ENCODE peak calls at places on chromosome 5, in seven cellular contexts. W is CD4-positive, alpha-beta T cell; H is GM12864; Y is CD8-positive, alpha-beta T cell; F is neural progenitor cell; D is left ventricle myocardium inferior; Z is cardiac fibroblast. B is an unnamed sample.

GRCh38 chr5:43066799-43067741 is 27.0 kb upstream of the ANXA2R start:
- DNase-seq in Y (peak; percentile 85), W (peak; percentile 90), D (peak; percentile 86), Z (peak; percentile 94), H (peak; percentile 89), F (peak; percentile 90), B (peak; percentile 77)

GRCh38 chr5:167072225-167072624 is 1219.2 kb upstream of the WWC1 start:
- DNase-seq in D (no peak), Y (no peak), Z (peak; percentile 18), F (no peak), W (no peak), H (no peak), B (no peak)

GRCh38 chr5:38234737-38235136 is 23.6 kb upstream of the EGFLAM start:
- DNase-seq in Y (no peak), W (no peak), F (no peak), D (no peak), H (no peak), Z (no peak), B (no peak)

GRCh38 chr5:59543826-59544442 is 349.6 kb downstream of the PDE4D start:
- DNase-seq in Z (peak; percentile 3), D (no peak), F (no peak), W (no peak), H (no peak), Y (no peak), B (no peak)

GRCh38 chr5:60207031-60207430 is 313.5 kb upstream of the PDE4D start:
- DNase-seq in W (no peak), H (peak; percentile 18), Y (no peak), D (no peak), Z (no peak), F (no peak), B (peak; percentile 63)

GRCh38 chr5:9265391-9266287 is 280.2 kb downstream of the SEMA5A start:
- DNase-seq in F (peak; percentile 11), Y (no peak), H (no peak), W (no peak), D (peak; percentile 36), Z (peak; percentile 71), B (no peak)

GRCh38 chr5:87551807-87552377 is 139.2 kb upstream of the CCNH start:
- DNase-seq in H (no peak), D (no peak), Z (no peak), F (no peak), Y (no peak), W (no peak), B (no peak)

GRCh38 chr5:9188131-9188530 is 357.7 kb downstream of the SEMA5A start:
- DNase-seq in F (no peak), H (no peak), W (no peak), D (no peak), Z (peak; percentile 54), Y (no peak), B (no peak)

GRCh38 chr5:101678494-101679193 is 617.4 kb downstream of the SLCO4C1 start:
- DNase-seq in W (no peak), Y (peak; percentile 1), F (peak; percentile 81), H (no peak), Z (peak; percentile 67), D (peak; percentile 17), B (peak; percentile 26)

GRCh38 chr5:79020861-79021561 is 35.9 kb upstream of the ARSB start:
- DNase-seq in Y (peak; percentile 18), W (peak; percentile 4), H (peak; percentile 8), D (peak; percentile 29), Z (peak; percentile 74), F (peak; percentile 72), B (peak; percentile 52)

GRCh38 chr5:142015781-142016533 is 3.1 kb upstream of the GNPDA1 start:
- DNase-seq in H (no peak), F (no peak), W (no peak), Y (no peak), D (no peak), Z (peak; percentile 23), B (no peak)

DNA sequence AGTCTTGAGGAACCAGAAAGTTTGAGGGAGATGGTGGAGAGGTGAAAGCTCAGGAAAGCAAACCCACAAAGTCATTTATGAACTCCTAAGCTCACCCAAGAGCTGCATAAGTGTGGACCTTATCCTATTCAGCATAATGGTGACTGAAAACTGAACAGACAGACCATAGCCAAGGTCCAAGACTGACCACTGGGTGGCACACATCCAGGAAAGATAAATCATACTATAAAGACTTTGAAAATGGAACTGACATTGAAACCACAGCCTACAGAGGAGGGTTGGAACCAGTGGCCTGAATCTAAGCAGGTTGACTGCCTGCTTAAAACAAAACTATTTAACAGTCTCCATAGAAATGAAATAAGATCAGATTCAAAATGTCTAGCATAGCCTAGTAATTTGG is 121.1 kb upstream of the RGS7BP start:
- DNase-seq in H (no peak), F (peak; percentile 18), D (no peak), W (no peak), Z (peak; percentile 16), Y (no peak), B (peak; percentile 7)
- TF ChIP-seq CTCF in H (peak; percentile 37), F (peak; percentile 57), D (peak; percentile 8), W (no peak), Z (peak; percentile 39), Y (no peak), B (peak; percentile 28)

DNA sequence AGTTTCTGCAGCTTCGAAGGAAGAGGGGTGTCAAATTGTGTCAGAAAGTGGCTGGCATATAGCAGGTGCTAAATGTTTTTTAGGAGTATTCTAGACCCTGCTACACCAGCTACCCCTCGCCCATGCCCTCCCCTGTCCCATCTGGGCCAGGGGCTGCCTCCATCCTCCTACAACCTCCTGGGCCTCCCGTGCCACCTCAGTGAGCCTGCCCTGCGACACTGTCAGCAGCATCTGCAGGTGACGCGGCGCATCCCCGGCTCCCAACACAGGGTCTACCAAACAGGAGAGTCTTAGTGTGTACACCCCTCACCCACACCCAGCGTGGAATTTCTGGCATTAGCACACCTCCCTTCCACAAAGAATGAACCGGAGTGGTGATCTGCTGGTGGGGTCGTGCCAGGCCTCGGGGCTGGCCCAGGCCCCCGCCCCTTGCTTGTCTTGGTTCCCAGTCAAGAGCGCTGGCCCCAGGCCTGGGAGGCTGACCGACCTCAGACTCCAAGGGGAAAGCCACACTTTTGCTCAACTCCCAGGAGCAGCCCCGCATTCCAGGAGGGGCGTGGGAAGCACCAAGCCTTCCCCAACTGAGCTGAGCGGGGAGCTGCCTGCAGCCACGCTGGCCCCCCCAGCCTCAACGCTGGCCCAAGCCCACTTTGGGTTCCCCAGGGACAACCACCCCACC is 55.2 kb downstream of the NEURL1B start:
- DNase-seq in Y (no peak), D (peak; percentile 77), W (no peak), Z (peak; percentile 69), F (no peak), H (no peak), B (no peak)
- TF ChIP-seq CTCF in Y (no peak), D (no peak), W (no peak), Z (no peak), F (no peak), H (no peak), B (no peak)

GRCh38 chr5:10457682-10458574 is 16.2 kb downstream of the ROPN1L start:
- DNase-seq in W (no peak), D (peak; percentile 34), F (peak; percentile 49), Z (peak; percentile 58), Y (no peak), H (no peak), B (no peak)
- TF ChIP-seq CTCF in W (no peak), D (peak; percentile 40), F (peak; percentile 29), Z (peak; percentile 10), Y (no peak), H (no peak), B (no peak)

DNA sequence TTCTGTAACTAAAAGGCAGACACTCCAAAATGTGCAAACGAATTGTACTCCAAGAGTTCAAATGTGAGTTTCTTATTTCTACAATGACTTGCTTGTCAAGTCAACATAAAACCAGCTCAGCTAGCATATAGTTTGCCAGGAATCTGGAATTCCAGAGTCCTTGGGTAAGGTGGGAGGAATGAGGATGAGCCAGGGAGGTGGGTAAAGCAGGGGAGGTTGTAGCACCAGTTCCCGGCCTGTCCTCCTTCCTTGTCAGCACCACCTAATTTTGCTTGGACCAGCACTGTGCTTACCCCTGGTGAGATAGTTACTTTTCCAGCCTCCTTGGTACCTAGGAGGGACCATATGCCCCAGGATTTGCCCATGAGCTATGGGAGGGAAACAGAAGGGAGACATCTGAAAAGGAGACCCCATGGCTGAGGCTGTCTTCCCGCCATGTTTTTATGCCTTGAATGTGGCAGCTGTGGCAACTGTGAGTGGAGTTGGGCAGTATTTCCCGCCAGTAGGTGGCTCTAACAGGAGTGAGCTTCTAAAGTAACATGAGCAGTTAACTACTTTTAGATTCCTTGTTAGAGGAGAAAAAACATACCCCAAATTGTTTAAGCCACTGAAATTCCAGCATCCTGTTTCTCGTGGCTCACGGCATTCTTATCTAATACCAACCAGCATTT is 302.5 kb downstream of the TENT4A start:
- DNase-seq in Z (no peak), D (no peak), Y (no peak), F (peak; percentile 33), H (no peak), W (no peak), B (no peak)
- TF ChIP-seq CTCF in Z (no peak), D (no peak), Y (no peak), F (peak; percentile 52), H (peak; percentile 13), W (no peak), B (no peak)

B was measured in GM20000.